ENCODE peak calls at places on chromosome 10, in four cellular contexts. L, J, Y and G are unnamed samples.

GRCh38 chr10:70887804-70888800 is at the start of gene PCBD1:
- DNase-seq in Y (peak), J (peak), L (no peak), G (no peak)

GRCh38 chr10:23525406-23525805 is 86.5 kb downstream of the OTUD1 start:
- DNase-seq in J (no peak), Y (no peak), L (no peak), G (no peak)

GRCh38 chr10:54342058-54342457 is 459.0 kb downstream of the PCDH15 start:
- DNase-seq in Y (no peak), J (no peak), L (no peak), G (no peak)

GRCh38 chr10:43687373-43687772 is 38.7 kb upstream of the ZNF32 start:
- DNase-seq in Y (no peak), J (no peak), L (no peak), G (no peak)

GRCh38 chr10:22611425-22612111 is 102.8 kb downstream of the PIP4K2A start:
- DNase-seq in J (no peak), L (no peak), Y (peak), G (no peak)

GRCh38 chr10:122725006-122725405 is 25.4 kb upstream of the C10orf120 start:
- DNase-seq in L (no peak), Y (no peak), J (no peak), G (no peak)

GRCh38 chr10:32121648-32122047 is 65.4 kb upstream of the KIF5B start:
- DNase-seq in Y (no peak), L (no peak), J (no peak), G (no peak)

GRCh38 chr10:51832652-51833383 is 133.4 kb upstream of the CSTF2T start:
- DNase-seq in Y (no peak), J (no peak), L (peak), G (peak)

GRCh38 chr10:89637108-89637507 is 7.9 kb downstream of the PANK1 start:
- DNase-seq in L (no peak), Y (no peak), J (no peak), G (no peak)

GRCh38 chr10:91694170-91694794 is 61.4 kb upstream of the PPP1R3C start:
- DNase-seq in L (no peak), J (no peak), Y (no peak), G (peak)

GRCh38 chr10:88309365-88309764 is 273.8 kb downstream of the RNLS start:
- DNase-seq in L (no peak), Y (no peak), J (no peak), G (no peak)

GRCh38 chr10:12333382-12334185 is 15.8 kb upstream of the CAMK1D start:
- DNase-seq in J (no peak), Y (peak), L (peak), G (peak)

GRCh38 chr10:97800474-97800873 is 28.7 kb upstream of the SFRP5 start:
- DNase-seq in Y (no peak), J (no peak), L (no peak), G (no peak)

GRCh38 chr10:72834183-72834825 is 59.2 kb upstream of the OIT3 start:
- DNase-seq in L (peak), J (peak), Y (no peak), G (peak)

GRCh38 chr10:594584-595270 is 94.7 kb downstream of the DIP2C start:
- DNase-seq in Y (no peak), L (no peak), J (no peak), G (no peak)

GRCh38 chr10:49300140-49300974 is 1.4 kb downstream of the C10orf71 start:
- DNase-seq in J (no peak), Y (no peak), L (no peak), G (no peak)

GRCh38 chr10:58239561-58240169 is 28.0 kb downstream of the IPMK start:
- DNase-seq in J (no peak), Y (no peak), L (no peak), G (no peak)

GRCh38 chr10:133207627-133208026 is 22.4 kb upstream of the UTF1 start:
- DNase-seq in Y (no peak), J (no peak), L (no peak), G (no peak)

GRCh38 chr10:1373287-1373686 is 317.1 kb downstream of the WDR37 start:
- DNase-seq in Y (no peak), L (no peak), J (no peak), G (no peak)

GRCh38 chr10:80075781-80076180 is 2.7 kb upstream of the TMEM254 start:
- DNase-seq in Y (no peak), J (no peak), L (no peak), G (no peak)

GRCh38 chr10:29734980-29735627 is 100.3 kb upstream of the SVIL start:
- DNase-seq in Y (peak), J (peak), L (no peak), G (no peak)

GRCh38 chr10:124998624-124999291 is 56.8 kb downstream of the ZRANB1 start:
- DNase-seq in J (no peak), L (no peak), Y (no peak), G (no peak)

GRCh38 chr10:102476466-102477141 is 25.3 kb upstream of the C10orf95 start:
- DNase-seq in Y (no peak), J (no peak), L (no peak), G (no peak)

GRCh38 chr10:80271416-80271815 is 18.0 kb downstream of the MAT1A start:
- DNase-seq in L (no peak), Y (no peak), J (no peak), G (no peak)

GRCh38 chr10:131160219-131160875 is 151.2 kb downstream of the TCERG1L start:
- DNase-seq in J (no peak), Y (no peak), L (no peak), G (no peak)

GRCh38 chr10:61733358-61733940 is 70.7 kb downstream of the CABCOCO1 start:
- DNase-seq in Y (no peak), L (no peak), J (peak), G (no peak)

GRCh38 chr10:35516102-35516670 is 89.0 kb upstream of the GJD4 start:
- DNase-seq in L (no peak), J (no peak), Y (no peak), G (no peak)

GRCh38 chr10:12782537-12782936 is 219.0 kb downstream of the CCDC3 start:
- DNase-seq in Y (peak), J (no peak), L (no peak), G (no peak)

GRCh38 chr10:66805610-66806009 is 120.2 kb upstream of the LRRTM3 start:
- DNase-seq in Y (no peak), J (no peak), L (no peak), G (no peak)